ENCODE peak calls at places on chromosome 3, in four cellular contexts. P, U, J and N are unnamed samples.

GRCh38 chr3:195803309-195803908 is 8.3 kb downstream of the MUC4 start:
- DNase-seq in J (no peak), U (no peak), P (no peak), N (no peak)

GRCh38 chr3:171256445-171257250 is 203.6 kb downstream of the TNIK start:
- DNase-seq in U (no peak), J (no peak), P (no peak), N (no peak)

GRCh38 chr3:38003817-38004414 is 13.3 kb downstream of the VILL start:
- DNase-seq in J (no peak), P (no peak), U (no peak), N (no peak)

GRCh38 chr3:138457863-138458735 is 23.7 kb downstream of the ESYT3 start:
- DNase-seq in U (peak; percentile 24), P (no peak), J (no peak), N (peak; percentile 54)

GRCh38 chr3:114745322-114746240 is 401.5 kb downstream of the ZBTB20 start:
- DNase-seq in P (no peak), J (no peak), U (no peak), N (no peak)

GRCh38 chr3:183212096-183212495 is 41.0 kb upstream of the B3GNT5 start:
- DNase-seq in P (no peak), J (no peak), U (no peak), N (no peak)

GRCh38 chr3:175295248-175296000 is 436.3 kb downstream of the NAALADL2 start:
- DNase-seq in J (no peak), U (no peak), P (no peak), N (no peak)

GRCh38 chr3:185857208-185857607 is 32.4 kb upstream of the IGF2BP2 start:
- DNase-seq in U (no peak), J (no peak), P (no peak), N (no peak)

GRCh38 chr3:138408751-138409161 is 25.7 kb upstream of the ESYT3 start:
- DNase-seq in J (no peak), P (peak; percentile 57), U (no peak), N (no peak)

GRCh38 chr3:62558549-62559112 is 185.3 kb upstream of the FEZF2 start:
- DNase-seq in J (no peak), P (no peak), U (no peak), N (no peak)

GRCh38 chr3:31479431-31479830 is 53.3 kb upstream of the STT3B start:
- DNase-seq in U (no peak), J (no peak), P (no peak), N (no peak)

GRCh38 chr3:162142511-162142910 is 645.9 kb downstream of the OTOL1 start:
- DNase-seq in J (no peak), U (no peak), P (no peak), N (no peak)

GRCh38 chr3:177776656-177777055 is 579.4 kb upstream of the TBL1XR1 start:
- DNase-seq in J (no peak), P (no peak), U (no peak), N (no peak)

GRCh38 chr3:71580636-71581215 is 2.8 kb downstream of the FOXP1 start:
- DNase-seq in U (no peak), J (no peak), P (no peak), N (no peak)

GRCh38 chr3:194306109-194306686 is 44.9 kb downstream of the CPN2 start:
- DNase-seq in U (no peak), J (no peak), P (no peak), N (no peak)

GRCh38 chr3:187516446-187516845 is 148.3 kb downstream of the RTP4 start:
- DNase-seq in P (no peak), J (no peak), U (no peak), N (no peak)

GRCh38 chr3:52216585-52217408 is 8.6 kb downstream of the TLR9 start:
- DNase-seq in J (peak; percentile 74), U (peak; percentile 90), P (no peak), N (peak; percentile 82)

GRCh38 chr3:52388933-52389332 is 56.0 kb downstream of the SEMA3G start:
- DNase-seq in U (no peak), P (no peak), J (no peak), N (no peak)

GRCh38 chr3:186367631-186368030 is 5.6 kb upstream of the DGKG start:
- DNase-seq in U (no peak), P (no peak), J (no peak), N (no peak)

GRCh38 chr3:153257673-153258351 is 95.8 kb downstream of the RAP2B start:
- DNase-seq in P (no peak), U (no peak), J (no peak), N (no peak)

GRCh38 chr3:46710671-46711295 is 6.9 kb downstream of the PRSS50 start:
- DNase-seq in P (no peak), U (peak; percentile 7), J (no peak), N (peak; percentile 59)

GRCh38 chr3:166283856-166284255 is 446.6 kb upstream of the BCHE start:
- DNase-seq in P (no peak), J (no peak), U (no peak), N (no peak)

GRCh38 chr3:126521122-126521891 is 2.6 kb upstream of the CHST13 start:
- DNase-seq in P (peak; percentile 68), J (no peak), U (no peak), N (no peak)

GRCh38 chr3:171566803-171567422 is 106.7 kb upstream of the TNIK start:
- DNase-seq in P (no peak), U (no peak), J (no peak), N (no peak)

GRCh38 chr3:108757404-108757982 is at the start of gene RETNLB:
- DNase-seq in J (no peak), U (no peak), P (no peak), N (no peak)

GRCh38 chr3:49172616-49173041 is 1.2 kb downstream of the KLHDC8B start:
- DNase-seq in P (no peak), U (no peak), J (no peak), N (no peak)
- H3K4me3 ChIP-seq in P (peak overlapping the region; percentile 77), U (peak overlapping the region; percentile 81), J (peak overlapping the region; percentile 88), N (no peak overlapping the region)

GRCh38 chr3:43156812-43157455 is 51.1 kb upstream of the POMGNT2 start:
- DNase-seq in U (no peak), J (no peak), P (no peak), N (no peak)

GRCh38 chr3:43155016-43155415 is 49.1 kb upstream of the POMGNT2 start:
- DNase-seq in U (no peak), P (no peak), J (no peak), N (no peak)

GRCh38 chr3:43153189-43154083 is 47.6 kb upstream of the POMGNT2 start:
- DNase-seq in U (no peak), P (no peak), J (peak; percentile 81), N (peak; percentile 89)

GRCh38 chr3:43152649-43153048 is 46.8 kb upstream of the POMGNT2 start:
- DNase-seq in P (no peak), J (no peak), U (no peak), N (no peak)

DNA sequence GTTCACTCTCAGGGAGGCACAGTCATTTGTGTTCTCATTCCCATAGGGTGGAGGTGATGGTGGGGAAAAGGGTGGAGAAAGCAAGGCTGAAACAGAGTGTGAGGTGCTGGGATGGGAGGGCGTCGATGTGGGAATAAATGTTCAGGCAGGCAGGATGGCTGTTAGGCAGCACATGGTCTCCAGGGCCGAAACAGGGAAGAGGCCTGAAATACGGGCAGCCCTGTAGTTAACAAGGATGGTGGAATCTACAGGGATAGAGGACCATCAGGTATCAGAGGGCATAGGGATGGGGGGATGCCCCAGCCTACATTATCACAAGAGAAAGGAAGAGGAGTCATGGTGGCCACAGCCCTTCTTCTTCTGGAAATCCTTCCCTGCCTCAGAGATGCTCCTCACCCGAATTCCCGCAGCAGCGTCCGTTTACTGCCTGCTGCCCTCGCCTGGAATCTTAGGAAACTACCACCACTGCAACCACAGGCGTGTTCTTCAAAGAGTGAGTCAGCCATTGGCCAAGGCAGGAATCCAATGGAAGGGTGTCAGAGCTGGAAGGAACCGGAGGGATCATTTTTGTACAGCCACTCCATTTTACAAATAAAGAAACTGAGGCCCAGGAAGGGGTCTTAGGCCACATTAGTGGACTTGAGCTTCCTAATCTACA is 49.7 kb upstream of the POMGNT2 start:
- DNase-seq in J (peak; percentile 67), P (peak; percentile 72), U (no peak), N (peak; percentile 68)
- TF ChIP-seq CTCF in J (peak; percentile 45), P (peak; percentile 39), U (peak; percentile 42), N (no peak)

GRCh38 chr3:99929409-99930139 is 111.9 kb downstream of the CMSS1 start:
- DNase-seq in J (peak; percentile 53), P (no peak), U (no peak), N (peak; percentile 87)
- H3K4me3 ChIP-seq in J (no peak overlapping the region), P (no peak overlapping the region), U (no peak overlapping the region), N (no peak overlapping the region)

GRCh38 chr3:100059472-100059871 is 54.8 kb downstream of the FILIP1L start:
- DNase-seq in J (no peak), U (no peak), P (no peak), N (no peak)
- TF ChIP-seq CTCF in J (no peak), U (no peak), P (no peak), N (no peak)